ENCODE peak calls at places on chromosomes 3 and 15, in four cellular contexts. One of them, this sample, is unnamed. For H3K27me3 and H3K36me3, the result is how much of the 10 kb centered on the place peaks cover.

GRCh38 chr3:151410891-151411559 is 26.5 kb upstream of the P2RY12 start:
- DNase-seq in adipocyte: peak
- DNase-seq in naive thymus-derived CD4-positive, alpha-beta T cell: no peak
- DNase-seq in WERI-Rb-1: no peak
- DNase-seq in this sample: no peak

GRCh38 chr3:194134231-194134756 is 1.7 kb upstream of the HES1 start:
- DNase-seq in adipocyte: peak
- DNase-seq in naive thymus-derived CD4-positive, alpha-beta T cell: no peak
- DNase-seq in WERI-Rb-1: no peak
- DNase-seq in this sample: peak

GRCh38 chr3:57756528-57757401 is 656 bp downstream of the SLMAP start:
- DNase-seq in adipocyte: peak
- DNase-seq in naive thymus-derived CD4-positive, alpha-beta T cell: peak
- DNase-seq in WERI-Rb-1: peak
- DNase-seq in this sample: peak

GRCh38 chr3:16658933-16659793 is 53.9 kb upstream of the DAZL start:
- DNase-seq in adipocyte: no peak
- DNase-seq in naive thymus-derived CD4-positive, alpha-beta T cell: no peak
- DNase-seq in WERI-Rb-1: no peak
- DNase-seq in this sample: no peak

GRCh38 chr15:74233864-74234597 is 2.1 kb upstream of the CCDC33 start:
- DNase-seq in adipocyte: peak
- DNase-seq in naive thymus-derived CD4-positive, alpha-beta T cell: no peak
- DNase-seq in WERI-Rb-1: no peak
- DNase-seq in this sample: peak

GRCh38 chr3:132892956-132893355 is 145.2 kb upstream of the TMEM108 start:
- DNase-seq in adipocyte: no peak
- DNase-seq in naive thymus-derived CD4-positive, alpha-beta T cell: no peak
- DNase-seq in WERI-Rb-1: no peak
- DNase-seq in this sample: no peak

GRCh38 chr15:72998226-72998625 is 54.0 kb upstream of the NEO1 start:
- DNase-seq in adipocyte: no peak
- DNase-seq in naive thymus-derived CD4-positive, alpha-beta T cell: no peak
- DNase-seq in WERI-Rb-1: no peak
- DNase-seq in this sample: no peak

GRCh38 chr3:113908133-113908532 is 39.7 kb upstream of the ZDHHC23 start:
- DNase-seq in adipocyte: no peak
- DNase-seq in naive thymus-derived CD4-positive, alpha-beta T cell: no peak
- DNase-seq in WERI-Rb-1: no peak
- DNase-seq in this sample: no peak

GRCh38 chr3:171206283-171206682 is 179.8 kb upstream of the SLC2A2 start:
- DNase-seq in adipocyte: no peak
- DNase-seq in naive thymus-derived CD4-positive, alpha-beta T cell: no peak
- DNase-seq in WERI-Rb-1: no peak
- DNase-seq in this sample: no peak

GRCh38 chr15:70856884-70857546 is 3.1 kb upstream of the LARP6 start:
- DNase-seq in adipocyte: peak
- DNase-seq in naive thymus-derived CD4-positive, alpha-beta T cell: no peak
- DNase-seq in WERI-Rb-1: no peak
- DNase-seq in this sample: no peak

GRCh38 chr3:43231276-43232000 is 54.9 kb upstream of the SNRK start:
- DNase-seq in adipocyte: peak
- DNase-seq in naive thymus-derived CD4-positive, alpha-beta T cell: no peak
- DNase-seq in WERI-Rb-1: no peak
- DNase-seq in this sample: no peak

GRCh38 chr3:142947799-142948575 is 15.5 kb downstream of the PAQR9 start:
- DNase-seq in adipocyte: no peak
- DNase-seq in naive thymus-derived CD4-positive, alpha-beta T cell: no peak
- DNase-seq in WERI-Rb-1: no peak
- DNase-seq in this sample: no peak

GRCh38 chr3:126389112-126389791 is 5.5 kb upstream of the CFAP100 start:
- DNase-seq in adipocyte: peak
- DNase-seq in naive thymus-derived CD4-positive, alpha-beta T cell: peak
- DNase-seq in WERI-Rb-1: peak
- DNase-seq in this sample: peak

GRCh38 chr3:88661433-88661824 is 446.0 kb upstream of the EPHA3 start:
- DNase-seq in adipocyte: no peak
- DNase-seq in naive thymus-derived CD4-positive, alpha-beta T cell: no peak
- DNase-seq in WERI-Rb-1: no peak
- DNase-seq in this sample: no peak

GRCh38 chr3:78165876-78166275 is 1126.0 kb downstream of the ROBO2 start:
- DNase-seq in adipocyte: peak
- DNase-seq in naive thymus-derived CD4-positive, alpha-beta T cell: no peak
- DNase-seq in WERI-Rb-1: no peak
- DNase-seq in this sample: no peak

GRCh38 chr3:17894434-17895060 is 152.1 kb upstream of the TBC1D5 start:
- DNase-seq in adipocyte: peak
- DNase-seq in naive thymus-derived CD4-positive, alpha-beta T cell: peak
- DNase-seq in WERI-Rb-1: peak
- DNase-seq in this sample: no peak

GRCh38 chr3:193134895-193135294 is 106.1 kb upstream of the PLAAT1 start:
- DNase-seq in adipocyte: peak
- DNase-seq in naive thymus-derived CD4-positive, alpha-beta T cell: no peak
- DNase-seq in WERI-Rb-1: no peak
- DNase-seq in this sample: no peak

GRCh38 chr3:54861248-54862067 is 66.4 kb downstream of the LRTM1 start:
- DNase-seq in adipocyte: no peak
- DNase-seq in naive thymus-derived CD4-positive, alpha-beta T cell: no peak
- DNase-seq in WERI-Rb-1: no peak
- DNase-seq in this sample: no peak

GRCh38 chr3:45312836-45313493 is 75.4 kb upstream of the LARS2 start:
- DNase-seq in adipocyte: no peak
- DNase-seq in naive thymus-derived CD4-positive, alpha-beta T cell: no peak
- DNase-seq in WERI-Rb-1: no peak
- DNase-seq in this sample: no peak
- H3K27me3 ChIP-seq in adipocyte: under half
- H3K27me3 ChIP-seq in naive thymus-derived CD4-positive, alpha-beta T cell: under half
- H3K27me3 ChIP-seq in WERI-Rb-1: under half
- H3K27me3 ChIP-seq in this sample: under half

DNA sequence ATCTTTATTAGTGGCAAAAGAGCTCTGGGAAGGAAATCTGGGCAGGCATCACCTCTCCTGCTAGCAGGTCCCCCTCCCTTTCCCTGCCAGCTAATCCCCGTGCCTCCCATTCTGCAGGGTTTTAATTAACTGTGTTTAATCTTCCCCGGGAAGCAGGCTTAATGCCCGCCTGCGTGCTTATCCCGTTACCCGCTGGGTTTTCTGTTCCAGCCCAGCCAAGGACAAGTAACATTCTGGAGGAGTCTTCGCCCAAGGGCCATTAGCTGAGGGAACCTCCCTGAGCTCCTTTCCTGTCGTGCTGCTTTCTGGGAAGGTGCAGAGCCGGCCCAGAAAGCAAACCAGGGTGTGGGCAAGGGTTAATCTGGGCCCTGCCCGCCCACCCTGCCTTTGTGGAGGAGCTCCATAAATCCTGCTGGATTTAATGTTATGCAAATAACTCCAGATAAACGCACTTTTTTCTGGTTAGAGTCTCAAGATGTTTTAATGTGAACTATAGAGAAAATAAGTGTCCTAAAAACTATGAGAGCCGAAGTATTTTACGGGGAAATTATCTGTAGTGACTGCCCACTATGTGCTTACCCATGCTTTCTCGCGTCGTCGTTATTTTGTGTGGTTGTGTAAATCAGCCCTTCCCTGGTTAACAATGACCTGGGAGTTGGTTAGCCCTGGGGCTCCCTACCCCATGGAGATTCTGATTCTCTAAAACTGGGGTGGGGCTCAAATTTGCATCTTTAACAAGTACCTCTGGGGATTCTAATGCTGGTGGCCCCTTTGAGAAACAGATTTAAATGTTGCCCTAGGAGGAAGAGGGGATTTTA is 25.9 kb downstream of the TRIM71 start:
- DNase-seq in adipocyte: no peak
- DNase-seq in naive thymus-derived CD4-positive, alpha-beta T cell: no peak
- DNase-seq in WERI-Rb-1: peak
- DNase-seq in this sample: peak
- H3K4me3 ChIP-seq in adipocyte: no peak
- H3K4me3 ChIP-seq in naive thymus-derived CD4-positive, alpha-beta T cell: no peak
- H3K4me3 ChIP-seq in WERI-Rb-1: no peak
- H3K4me3 ChIP-seq in this sample: peak

DNA sequence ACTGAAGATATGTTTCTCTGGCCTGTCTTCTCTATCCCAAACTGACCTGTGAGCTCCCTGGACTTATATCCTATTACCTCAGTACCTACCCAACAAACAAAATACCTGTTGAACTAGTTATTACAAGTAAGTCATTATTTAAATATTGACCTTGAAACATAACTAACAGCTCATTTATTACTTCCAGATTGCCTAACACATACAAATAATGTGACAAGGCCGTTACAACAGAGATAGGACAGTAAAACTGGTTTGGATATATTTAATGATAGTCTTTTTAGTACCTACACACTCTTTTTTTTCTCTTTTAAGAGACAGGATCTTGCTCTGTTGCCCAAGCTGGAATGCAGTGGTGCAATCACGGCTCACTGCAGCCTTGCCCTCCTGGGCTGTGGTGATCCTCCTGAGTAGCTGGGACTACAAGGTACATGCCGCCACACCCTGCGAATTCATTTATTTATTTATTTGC is 145.0 kb downstream of the ADAM10 start:
- DNase-seq in adipocyte: no peak
- DNase-seq in naive thymus-derived CD4-positive, alpha-beta T cell: no peak
- DNase-seq in WERI-Rb-1: no peak
- DNase-seq in this sample: no peak
- H3K36me3 ChIP-seq in adipocyte: under half
- H3K36me3 ChIP-seq in naive thymus-derived CD4-positive, alpha-beta T cell: under half
- H3K36me3 ChIP-seq in WERI-Rb-1: under half
- H3K36me3 ChIP-seq in this sample: under half

GRCh38 chr15:80587007-80587406 is 108.1 kb upstream of the ABHD17C start:
- DNase-seq in adipocyte: no peak
- DNase-seq in naive thymus-derived CD4-positive, alpha-beta T cell: no peak
- DNase-seq in WERI-Rb-1: no peak
- DNase-seq in this sample: peak

GRCh38 chr15:80584561-80584964 is 110.5 kb upstream of the ABHD17C start:
- DNase-seq in adipocyte: no peak
- DNase-seq in naive thymus-derived CD4-positive, alpha-beta T cell: no peak
- DNase-seq in WERI-Rb-1: peak
- DNase-seq in this sample: peak

GRCh38 chr15:80586141-80586540 is 109.0 kb upstream of the ABHD17C start:
- DNase-seq in adipocyte: no peak
- DNase-seq in naive thymus-derived CD4-positive, alpha-beta T cell: no peak
- DNase-seq in WERI-Rb-1: no peak
- DNase-seq in this sample: peak

GRCh38 chr15:80585544-80586018 is 109.5 kb upstream of the ABHD17C start:
- DNase-seq in adipocyte: no peak
- DNase-seq in naive thymus-derived CD4-positive, alpha-beta T cell: no peak
- DNase-seq in WERI-Rb-1: peak
- DNase-seq in this sample: peak

GRCh38 chr15:80584973-80585372 is 110.1 kb upstream of the ABHD17C start:
- DNase-seq in adipocyte: no peak
- DNase-seq in naive thymus-derived CD4-positive, alpha-beta T cell: no peak
- DNase-seq in WERI-Rb-1: no peak
- DNase-seq in this sample: no peak
- H3K27me3 ChIP-seq in adipocyte: under half
- H3K27me3 ChIP-seq in naive thymus-derived CD4-positive, alpha-beta T cell: under half
- H3K27me3 ChIP-seq in WERI-Rb-1: under half
- H3K27me3 ChIP-seq in this sample: under half

GRCh38 chr3:52771702-52772101 is 962 bp upstream of the NEK4 start:
- DNase-seq in adipocyte: no peak
- DNase-seq in naive thymus-derived CD4-positive, alpha-beta T cell: no peak
- DNase-seq in WERI-Rb-1: no peak
- DNase-seq in this sample: no peak
- H3K4me3 ChIP-seq in adipocyte: peak
- H3K4me3 ChIP-seq in naive thymus-derived CD4-positive, alpha-beta T cell: no peak
- H3K4me3 ChIP-seq in WERI-Rb-1: no peak
- H3K4me3 ChIP-seq in this sample: no peak

GRCh38 chr3:195738274-195739044 is 17.7 kb downstream of the MUC20 start:
- DNase-seq in adipocyte: no peak
- DNase-seq in naive thymus-derived CD4-positive, alpha-beta T cell: no peak
- DNase-seq in WERI-Rb-1: no peak
- DNase-seq in this sample: peak

GRCh38 chr3:195732951-195733350 is 12.2 kb downstream of the MUC20 start:
- DNase-seq in adipocyte: no peak
- DNase-seq in naive thymus-derived CD4-positive, alpha-beta T cell: no peak
- DNase-seq in WERI-Rb-1: peak
- DNase-seq in this sample: peak

GRCh38 chr3:195731356-195731960 is 10.7 kb downstream of the MUC20 start:
- DNase-seq in adipocyte: no peak
- DNase-seq in naive thymus-derived CD4-positive, alpha-beta T cell: no peak
- DNase-seq in WERI-Rb-1: no peak
- DNase-seq in this sample: peak

GRCh38 chr3:195736866-195737490 is 16.2 kb downstream of the MUC20 start:
- DNase-seq in adipocyte: no peak
- DNase-seq in naive thymus-derived CD4-positive, alpha-beta T cell: no peak
- DNase-seq in WERI-Rb-1: no peak
- DNase-seq in this sample: peak

DNA sequence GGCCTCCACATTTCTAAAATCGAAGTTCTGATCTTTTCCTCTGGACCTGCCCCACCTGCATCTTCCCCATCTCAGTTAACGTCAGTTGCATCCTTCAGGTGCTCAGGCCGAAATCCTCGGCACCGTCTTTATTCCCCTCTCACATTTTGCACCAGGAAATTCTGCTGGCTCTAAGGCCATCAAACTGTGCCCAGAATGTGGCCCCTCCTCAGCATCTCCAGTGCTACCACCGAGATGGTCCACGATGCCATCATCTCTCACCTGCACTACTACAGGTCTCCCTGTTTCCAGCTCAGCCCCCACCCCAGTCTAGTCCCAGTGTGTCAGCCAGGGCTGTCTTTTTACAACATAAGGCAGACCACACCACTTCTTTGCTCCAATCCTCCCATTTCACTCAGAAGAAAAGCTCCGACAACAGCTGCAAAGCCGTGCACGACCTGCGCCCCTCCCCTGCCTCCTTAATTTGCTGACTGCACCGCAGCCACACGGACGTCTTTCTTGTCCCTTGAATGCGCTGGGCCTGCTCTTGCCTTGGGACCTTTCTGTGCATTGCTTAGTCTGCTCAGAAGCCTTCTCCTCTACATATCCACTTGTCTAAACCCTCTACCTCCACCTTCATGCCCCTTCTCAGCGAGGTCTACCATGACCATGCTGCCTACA is 14.4 kb downstream of the MUC20 start:
- DNase-seq in adipocyte: no peak
- DNase-seq in naive thymus-derived CD4-positive, alpha-beta T cell: no peak
- DNase-seq in WERI-Rb-1: no peak
- DNase-seq in this sample: peak
- H3K36me3 ChIP-seq in adipocyte: under half
- H3K36me3 ChIP-seq in naive thymus-derived CD4-positive, alpha-beta T cell: under half
- H3K36me3 ChIP-seq in WERI-Rb-1: under half
- H3K36me3 ChIP-seq in this sample: under half

GRCh38 chr3:187947927-187948682 is 202.8 kb upstream of the BCL6 start:
- DNase-seq in adipocyte: no peak
- DNase-seq in naive thymus-derived CD4-positive, alpha-beta T cell: no peak
- DNase-seq in WERI-Rb-1: no peak
- DNase-seq in this sample: no peak
- H3K27me3 ChIP-seq in adipocyte: under half
- H3K27me3 ChIP-seq in naive thymus-derived CD4-positive, alpha-beta T cell: under half
- H3K27me3 ChIP-seq in WERI-Rb-1: under half
- H3K27me3 ChIP-seq in this sample: under half

GRCh38 chr3:28240440-28240839 is 979 bp upstream of the CMC1 start:
- DNase-seq in adipocyte: no peak
- DNase-seq in naive thymus-derived CD4-positive, alpha-beta T cell: no peak
- DNase-seq in WERI-Rb-1: peak
- DNase-seq in this sample: peak
- H3K4me3 ChIP-seq in adipocyte: peak
- H3K4me3 ChIP-seq in naive thymus-derived CD4-positive, alpha-beta T cell: peak
- H3K4me3 ChIP-seq in WERI-Rb-1: peak
- H3K4me3 ChIP-seq in this sample: peak